ENCODE peak calls at places on chromosomes 1 and 21, in ten cellular contexts. R is tibial artery, T is A549, L is IMR-90, A is body of pancreas, N is colonic mucosa, B is GM12878, S is thyroid gland, J is left lung, H is HCT116. Z is an unnamed sample.

GRCh38 chr1:108016451-108016920 is 51.5 kb upstream of the VAV3 start:
- DNase-seq in R (no peak), T (no peak), L (no peak), A (no peak), N (no peak), B (no peak), S (no peak), J (no peak), H (no peak), Z (peak; percentile 79)

GRCh38 chr21:32806810-32807386 is 35.3 kb upstream of the PAXBP1 start:
- DNase-seq in R (no peak), T (no peak), L (peak; percentile 40), A (no peak), N (no peak), B (no peak), S (no peak), J (no peak), H (no peak), Z (no peak)

GRCh38 chr1:155706101-155706619 is 17.3 kb downstream of the DAP3 start:
- DNase-seq in R (no peak), T (no peak), L (peak; percentile 69), A (no peak), N (no peak), B (no peak), S (no peak), J (no peak), H (peak; percentile 24), Z (peak; percentile 10)

GRCh38 chr21:9839011-9839661 is 682.2 kb upstream of the TPTE start:
- DNase-seq in R (no peak), T (no peak), L (no peak), A (no peak), N (no peak), B (no peak), S (no peak), J (peak; percentile 41), H (no peak), Z (no peak)

GRCh38 chr1:201250326-201251011 is 32.8 kb upstream of the PKP1 start:
- DNase-seq in R (no peak), T (no peak), L (no peak), A (peak; percentile 49), N (no peak), B (no peak), S (peak; percentile 81), J (no peak), H (no peak), Z (no peak)

GRCh38 chr1:111471012-111471411 is 2.8 kb upstream of the C1orf162 start:
- DNase-seq in R (peak; percentile 69), T (no peak), L (no peak), A (peak; percentile 20), N (peak; percentile 35), B (peak; percentile 77), S (peak; percentile 11), J (peak; percentile 75), H (no peak), Z (no peak)

GRCh38 chr1:29983366-29983765 is 740.0 kb downstream of the MATN1 start:
- DNase-seq in R (no peak), T (no peak), L (no peak), A (no peak), N (no peak), B (no peak), S (no peak), J (no peak), H (no peak), Z (no peak)

GRCh38 chr1:86447198-86447790 is 21.4 kb upstream of the CLCA1 start:
- DNase-seq in R (no peak), T (no peak), L (no peak), A (no peak), N (no peak), B (no peak), S (no peak), J (no peak), H (no peak), Z (no peak)

GRCh38 chr1:229526695-229527094 is 18.6 kb upstream of the NUP133 start:
- DNase-seq in R (no peak), T (no peak), L (no peak), A (no peak), N (no peak), B (no peak), S (no peak), J (no peak), H (no peak), Z (no peak)

GRCh38 chr1:161382214-161383019 is 14.7 kb upstream of the CFAP126 start:
- DNase-seq in R (no peak), T (peak; percentile 58), L (peak; percentile 81), A (no peak), N (no peak), B (no peak), S (no peak), J (no peak), H (peak; percentile 45), Z (peak; percentile 54)
- H3K27ac ChIP-seq in R (no peak overlapping the region), T (peak overlapping the region; percentile 73), L (no peak overlapping the region), A (peak overlapping the region; percentile 62), N (no peak overlapping the region), B (no peak overlapping the region), S (peak overlapping the region; percentile 54), J (peak overlapping the region; percentile 26), H (no peak overlapping the region), Z (peak overlapping the region; percentile 90)

DNA sequence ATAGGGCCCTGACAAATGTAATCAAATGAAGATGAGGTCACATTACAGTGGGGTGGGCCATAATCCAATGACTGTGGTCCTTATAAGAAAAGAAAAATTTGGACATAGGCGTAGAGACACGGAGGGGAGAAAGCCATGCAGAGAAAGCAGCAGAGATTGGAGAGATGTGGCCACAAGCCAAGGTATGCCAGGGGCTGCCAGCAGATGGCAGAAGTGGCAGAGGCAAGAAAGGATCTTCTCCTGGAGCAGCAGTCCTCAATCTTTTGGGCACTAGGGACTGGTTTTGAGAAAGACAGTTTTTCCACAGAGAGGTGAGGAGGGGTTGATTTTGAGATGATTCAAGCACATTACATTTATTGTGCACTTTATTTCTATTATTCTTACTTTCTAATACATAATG is 355.1 kb downstream of the NPHP4 start:
- DNase-seq in R (no peak), T (peak; percentile 7), L (no peak), A (no peak), N (peak; percentile 46), B (no peak), S (peak; percentile 13), J (no peak), H (peak; percentile 18), Z (no peak)
- TF ChIP-seq CTCF in R (no peak), T (peak; percentile 21), L (no peak), A (peak; percentile 42), N (peak; percentile 45), B (peak; percentile 35), S (no peak), J (no peak), H (peak; percentile 75), Z (peak; percentile 66)

GRCh38 chr1:205983925-205984725 is 19.1 kb downstream of the RAB7B start:
- DNase-seq in R (peak; percentile 63), T (peak; percentile 62), L (peak; percentile 55), A (peak; percentile 84), N (peak; percentile 46), B (no peak), S (peak; percentile 80), J (peak; percentile 63), H (peak; percentile 44), Z (peak; percentile 95)
- H3K27ac ChIP-seq in R (no peak overlapping the region), T (no peak overlapping the region), L (no peak overlapping the region), A (peak overlapping the region; percentile 74), N (no peak overlapping the region), B (no peak overlapping the region), S (peak overlapping the region; percentile 53), J (no peak overlapping the region), H (no peak overlapping the region), Z (peak overlapping the region; percentile 95)

GRCh38 chr1:183019860-183020259 is 3.4 kb upstream of the LAMC1 start:
- DNase-seq in R (no peak), T (no peak), L (peak; percentile 63), A (peak; percentile 67), N (no peak), B (no peak), S (peak; percentile 77), J (no peak), H (no peak), Z (no peak)
- TF ChIP-seq CTCF in R (no peak), T (peak; percentile 40), L (peak; percentile 25), A (peak; percentile 33), N (no peak), B (no peak), S (no peak), J (no peak), H (peak; percentile 16), Z (peak; percentile 14)

GRCh38 chr1:208179850-208180416 is 64.3 kb downstream of the PLXNA2 start:
- DNase-seq in R (no peak), T (no peak), L (no peak), A (no peak), N (no peak), B (no peak), S (no peak), J (no peak), H (no peak), Z (no peak)
- H3K27ac ChIP-seq in R (no peak overlapping the region), T (peak overlapping the region; percentile 49), L (no peak overlapping the region), A (no peak overlapping the region), N (peak overlapping the region; percentile 76), B (no peak overlapping the region), S (peak overlapping the region; percentile 69), J (peak overlapping the region; percentile 29), H (no peak overlapping the region), Z (peak overlapping the region; percentile 54)

DNA sequence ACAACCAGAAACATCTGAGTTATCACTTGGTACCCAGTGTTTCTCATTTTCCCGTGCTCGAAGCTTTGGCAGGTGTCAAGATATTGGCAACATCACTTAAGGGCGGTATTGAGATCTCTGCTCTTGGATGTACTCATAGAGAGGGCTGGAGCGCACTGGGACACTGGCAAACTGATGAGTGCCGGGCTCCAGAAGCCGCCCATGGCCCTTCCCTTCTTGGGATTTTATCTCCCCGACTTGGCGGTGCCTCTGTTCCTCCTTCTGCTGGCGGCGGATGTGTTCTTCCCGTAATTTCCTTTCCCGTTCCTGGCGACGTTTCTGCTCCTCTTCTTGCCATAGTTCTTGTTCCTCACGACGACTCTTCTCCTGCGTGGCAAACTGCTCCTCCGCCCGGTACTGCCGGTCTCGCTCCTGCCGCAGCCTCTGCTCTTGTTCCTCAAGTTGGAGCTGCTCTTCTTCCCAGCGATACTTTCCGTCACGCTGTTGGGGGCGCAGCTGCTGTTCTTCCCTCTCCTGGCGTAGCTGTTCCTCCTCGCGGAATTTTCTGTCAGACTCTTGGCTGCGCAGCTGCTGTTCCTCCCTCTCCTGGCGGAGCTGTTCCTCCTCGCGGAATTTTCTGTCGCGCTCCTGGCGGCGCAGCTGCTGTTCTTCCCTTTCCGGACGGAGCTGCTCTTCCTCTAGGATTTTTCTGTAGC is 7.8 kb downstream of the TCHH start:
- DNase-seq in R (no peak), T (peak; percentile 30), L (no peak), A (no peak), N (peak; percentile 16), B (no peak), S (no peak), J (peak; percentile 30), H (peak; percentile 68), Z (no peak)
- TF ChIP-seq CTCF in R (no peak), T (no peak), L (no peak), A (no peak), N (no peak), B (no peak), S (no peak), J (no peak), H (peak; percentile 19), Z (no peak)